ENCODE peak calls at places on chromosomes 6 and 20, in four cellular contexts. F is HepG2, R is SK-N-SH, Y is GM12878. X is an unnamed sample.

GRCh38 chr20:51425347-51426106 is 117.0 kb downstream of the NFATC2 start:
- DNase-seq in F (no peak), R (no peak), Y (no peak), X (no peak)

GRCh38 chr6:142285235-142286087 is 16.3 kb upstream of the ADGRG6 start:
- DNase-seq in F (peak), R (no peak), Y (no peak), X (no peak)

GRCh38 chr20:54995021-54995420 is 519.6 kb downstream of the DOK5 start:
- DNase-seq in F (no peak), R (no peak), Y (no peak), X (no peak)

GRCh38 chr6:114364295-114364694 is 21.5 kb upstream of the HS3ST5 start:
- DNase-seq in F (peak), R (no peak), Y (no peak), X (peak)

GRCh38 chr20:34364013-34364382 is 925 bp downstream of the ITCH start:
- DNase-seq in F (no peak), R (no peak), Y (no peak), X (peak)

GRCh38 chr6:154602708-154603107 is 92.2 kb upstream of the CNKSR3 start:
- DNase-seq in F (no peak), R (no peak), Y (no peak), X (no peak)

GRCh38 chr6:20919677-20920385 is 385.6 kb downstream of the CDKAL1 start:
- DNase-seq in F (no peak), R (no peak), Y (peak), X (no peak)

GRCh38 chr20:2708073-2708415 is 15.5 kb downstream of the EBF4 start:
- DNase-seq in F (no peak), R (no peak), Y (no peak), X (no peak)

GRCh38 chr6:37441651-37442050 is 8.6 kb downstream of the CMTR1 start:
- DNase-seq in F (no peak), R (peak), Y (no peak), X (no peak)

GRCh38 chr20:44028868-44029847 is 114.5 kb downstream of the TOX2 start:
- DNase-seq in F (no peak), R (no peak), Y (peak), X (no peak)

GRCh38 chr6:135196739-135197510 is 15.8 kb downstream of the MYB start:
- DNase-seq in F (no peak), R (no peak), Y (no peak), X (no peak)

GRCh38 chr20:36144336-36144735 is 10.2 kb upstream of the EPB41L1 start:
- DNase-seq in F (no peak), R (no peak), Y (no peak), X (peak)

GRCh38 chr20:36145877-36146707 is 8.4 kb upstream of the EPB41L1 start:
- DNase-seq in F (no peak), R (no peak), Y (no peak), X (no peak)

GRCh38 chr20:36135821-36136220 is 18.7 kb upstream of the EPB41L1 start:
- DNase-seq in F (no peak), R (no peak), Y (no peak), X (no peak)

GRCh38 chr20:36141310-36141709 is 13.2 kb upstream of the EPB41L1 start:
- DNase-seq in F (no peak), R (no peak), Y (no peak), X (no peak)
- TF ChIP-seq CHD2 in F (no peak), R (no peak), Y (no peak), X (no peak)

GRCh38 chr6:168582581-168582981 is 141.6 kb downstream of the SMOC2 start:
- DNase-seq in F (no peak), R (no peak), Y (no peak), X (no peak)

GRCh38 chr6:168581706-168582105 is 140.7 kb downstream of the SMOC2 start:
- DNase-seq in F (no peak), R (no peak), Y (no peak), X (no peak)

GRCh38 chr6:168583126-168583525 is 142.1 kb downstream of the SMOC2 start:
- DNase-seq in F (no peak), R (no peak), Y (no peak), X (no peak)

GRCh38 chr6:168583821-168584220 is 142.8 kb downstream of the SMOC2 start:
- DNase-seq in F (no peak), R (no peak), Y (no peak), X (no peak)

DNA sequence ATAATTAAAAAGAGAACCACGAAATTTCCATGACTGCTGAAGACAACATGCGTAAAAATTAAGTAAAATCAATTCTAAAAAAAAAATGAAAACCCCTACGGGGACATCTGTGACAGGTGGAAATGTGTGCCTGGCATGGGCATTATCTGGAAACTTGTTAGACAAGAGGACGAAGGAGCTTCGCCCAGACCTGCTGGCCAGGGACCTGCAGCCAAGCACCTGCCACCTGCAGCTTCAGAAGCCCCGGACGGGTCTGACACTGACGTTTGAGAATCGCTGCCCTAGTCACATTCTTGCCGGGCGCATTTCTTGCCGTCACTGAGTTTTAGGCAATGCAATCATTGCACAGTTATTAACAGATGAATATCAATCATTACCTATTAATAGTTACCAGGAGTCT is 140.3 kb downstream of the SMOC2 start:
- DNase-seq in F (no peak), R (no peak), Y (no peak), X (no peak)
- TF ChIP-seq PBX3 in F (no peak), R (no peak), Y (no peak), X (no peak)

GRCh38 chr6:33014841-33015634 is 5.6 kb upstream of the HLA-DOA start:
- DNase-seq in F (peak), R (peak), Y (peak), X (peak)
- TF ChIP-seq CHD2 in F (no peak), R (no peak), Y (no peak), X (no peak)

GRCh38 chr20:31706607-31707257 is 15.9 kb downstream of the BCL2L1 start:
- DNase-seq in F (peak), R (no peak), Y (no peak), X (no peak)

GRCh38 chr20:31708839-31709534 is 13.7 kb downstream of the BCL2L1 start:
- DNase-seq in F (no peak), R (no peak), Y (no peak), X (no peak)

GRCh38 chr20:31709939-31710338 is 12.7 kb downstream of the BCL2L1 start:
- DNase-seq in F (peak), R (no peak), Y (no peak), X (no peak)

GRCh38 chr20:31707258-31707615 is 15.4 kb downstream of the BCL2L1 start:
- DNase-seq in F (no peak), R (no peak), Y (no peak), X (no peak)

DNA sequence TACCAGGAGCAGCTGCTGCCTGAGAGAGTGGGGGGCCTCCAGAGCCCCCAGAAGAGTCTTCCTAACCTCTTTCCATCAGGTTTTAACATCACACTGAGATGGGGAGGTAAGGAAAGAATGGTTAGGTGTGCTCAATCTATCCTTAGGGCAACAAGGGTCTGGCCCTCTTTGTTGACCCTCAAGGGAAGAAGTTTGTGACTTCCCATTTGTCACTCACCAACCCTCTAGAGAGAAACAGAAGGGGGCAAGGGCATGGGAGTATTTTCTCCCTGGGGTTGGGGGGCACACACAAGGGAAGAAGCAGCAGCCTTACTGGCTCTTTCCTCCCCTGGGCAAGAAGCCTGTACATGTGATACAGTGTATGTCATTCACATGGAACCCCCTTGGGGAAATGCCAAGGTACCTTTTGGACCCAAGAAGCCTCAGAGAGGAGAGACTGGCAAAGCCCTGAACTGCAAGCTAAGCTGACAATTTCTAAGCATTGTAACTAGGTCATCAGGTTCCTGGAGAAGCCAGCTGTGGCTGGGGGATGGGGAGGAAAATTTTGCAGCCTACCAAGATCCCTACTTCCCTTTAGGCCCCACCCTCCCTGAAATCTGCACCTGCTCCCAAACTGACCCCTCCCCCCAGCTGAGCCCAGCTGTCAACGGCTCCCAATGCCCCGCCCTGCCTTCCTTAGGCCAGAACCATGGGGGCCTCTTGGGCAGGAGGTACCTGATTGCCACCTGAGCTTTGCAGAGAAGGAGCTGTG is 14.5 kb downstream of the BCL2L1 start:
- DNase-seq in F (no peak), R (no peak), Y (no peak), X (peak)
- TF ChIP-seq PBX3 in F (no peak), R (no peak), Y (no peak), X (no peak)

GRCh38 chr6:169292340-169293124 is 38.9 kb upstream of the THBS2 start:
- DNase-seq in F (peak), R (no peak), Y (no peak), X (peak)
- TF ChIP-seq CHD2 in F (no peak), R (no peak), Y (no peak), X (no peak)

GRCh38 chr20:13022401-13023170 is 13.8 kb downstream of the SPTLC3 start:
- DNase-seq in F (no peak), R (no peak), Y (no peak), X (no peak)
- TF ChIP-seq PBX3 in F (no peak), R (no peak), Y (no peak), X (no peak)

GRCh38 chr6:13741358-13741757 is 29.7 kb upstream of the RANBP9 start:
- DNase-seq in F (no peak), R (no peak), Y (no peak), X (no peak)
- TF ChIP-seq CHD2 in F (no peak), R (no peak), Y (no peak), X (no peak)

DNA sequence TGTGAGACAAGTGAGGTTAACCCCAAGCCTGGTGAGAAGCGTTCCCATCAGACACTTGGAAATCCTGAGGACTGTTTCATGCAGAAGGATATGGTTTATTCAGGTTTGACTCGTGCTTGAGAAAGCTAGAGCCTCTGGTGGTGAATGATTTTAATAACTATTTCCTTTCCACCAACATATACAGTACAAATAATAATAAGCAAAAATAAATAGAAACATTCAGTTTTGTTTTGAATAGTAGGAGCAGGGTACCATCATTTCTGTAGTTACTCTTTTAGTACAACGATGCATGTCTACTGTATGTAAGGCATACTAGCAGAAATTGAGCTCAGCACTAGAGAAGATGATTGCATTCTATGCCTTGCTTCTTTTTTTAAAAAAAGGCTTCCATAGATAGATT is 33.5 kb downstream of the PLG start:
- DNase-seq in F (no peak), R (no peak), Y (peak), X (no peak)
- TF ChIP-seq PBX3 in F (no peak), R (no peak), Y (no peak), X (no peak)

GRCh38 chr20:49698477-49698876 is 15.2 kb downstream of the B4GALT5 start:
- DNase-seq in F (no peak), R (no peak), Y (no peak), X (no peak)

GRCh38 chr20:49701313-49701731 is 12.4 kb downstream of the B4GALT5 start:
- DNase-seq in F (no peak), R (peak), Y (no peak), X (peak)

GRCh38 chr20:49697071-49697470 is 16.6 kb downstream of the B4GALT5 start:
- DNase-seq in F (no peak), R (no peak), Y (no peak), X (no peak)

GRCh38 chr20:49700411-49701185 is 13.1 kb downstream of the B4GALT5 start:
- DNase-seq in F (peak), R (no peak), Y (no peak), X (no peak)

GRCh38 chr20:49699200-49699992 is 14.3 kb downstream of the B4GALT5 start:
- DNase-seq in F (no peak), R (no peak), Y (no peak), X (peak)
- TF ChIP-seq CHD2 in F (no peak), R (no peak), Y (no peak), X (no peak)

X was measured in A549.